ENCODE peak calls at places on chromosomes 6 and 20, in four cellular contexts. O is IMR-90, M is H9, W is H1. Q is an unnamed sample.

GRCh38 chr6:20279051-20279450 is 66.8 kb upstream of the MBOAT1 start:
- DNase-seq in W (no peak), M (no peak), O (no peak), Q (no peak)

GRCh38 chr6:35298625-35299140 is 1.1 kb downstream of the DEF6 start:
- DNase-seq in W (no peak), O (no peak), M (no peak), Q (no peak)

GRCh38 chr6:100203391-100203790 is 209.4 kb upstream of the MCHR2 start:
- DNase-seq in O (peak; percentile 97), W (no peak), M (no peak), Q (no peak)

GRCh38 chr20:57652865-57653545 is 32.8 kb upstream of the ZBP1 start:
- DNase-seq in M (peak; percentile 22), W (no peak), O (no peak), Q (no peak)

GRCh38 chr6:33672808-33673207 is 38.7 kb downstream of the UQCC2 start:
- DNase-seq in O (peak; percentile 95), M (peak; percentile 69), W (no peak), Q (peak; percentile 83)

GRCh38 chr6:11232177-11232967 is at the start of gene NEDD9:
- DNase-seq in W (peak; percentile 89), O (peak; percentile 97), M (peak; percentile 97), Q (peak; percentile 99)

GRCh38 chr20:52372169-52372568 is 180.6 kb upstream of the ZFP64 start:
- DNase-seq in M (no peak), O (no peak), W (no peak), Q (no peak)

GRCh38 chr6:143673638-143674037 is 4.1 kb upstream of the PHACTR2 start:
- DNase-seq in M (no peak), W (no peak), O (peak; percentile 77), Q (peak; percentile 91)

GRCh38 chr6:8990075-8990474 is 554.7 kb upstream of the SLC35B3 start:
- DNase-seq in M (no peak), W (no peak), O (no peak), Q (no peak)

GRCh38 chr6:106513813-106514212 is 115.5 kb downstream of the RTN4IP1 start:
- DNase-seq in W (no peak), M (no peak), O (no peak), Q (no peak)

GRCh38 chr20:56989516-56989915 is 276.9 kb downstream of the BMP7 start:
- DNase-seq in M (no peak), W (no peak), O (no peak), Q (no peak)

GRCh38 chr6:14270142-14270893 is 152.7 kb downstream of the CD83 start:
- DNase-seq in O (no peak), M (peak; percentile 10), W (peak; percentile 14), Q (no peak)

GRCh38 chr6:75024796-75025195 is 181.1 kb downstream of the COL12A1 start:
- DNase-seq in M (no peak), O (peak; percentile 72), W (no peak), Q (no peak)

GRCh38 chr6:133637874-133638273 is 251.0 kb upstream of the TCF21 start:
- DNase-seq in O (no peak), M (peak; percentile 26), W (no peak), Q (no peak)
- H3K56ac ChIP-seq in O (peak overlapping the region; percentile 42), M (no peak overlapping the region), W (no peak overlapping the region), Q (no peak overlapping the region)

GRCh38 chr6:43760799-43761168 is 9.2 kb upstream of the VEGFA start:
- DNase-seq in M (no peak), W (no peak), O (no peak), Q (no peak)
- H3K23ac ChIP-seq in M (no peak overlapping the region), W (no peak overlapping the region), O (no peak overlapping the region), Q (no peak overlapping the region)

GRCh38 chr6:2819115-2819514 is 22.5 kb downstream of the SERPINB1 start:
- DNase-seq in O (no peak), W (no peak), M (no peak), Q (no peak)
- H3K56ac ChIP-seq in O (no peak overlapping the region), W (no peak overlapping the region), M (no peak overlapping the region), Q (no peak overlapping the region)

GRCh38 chr20:49469060-49469459 is 13.4 kb downstream of the KCNB1 start:
- DNase-seq in M (no peak), W (no peak), O (no peak), Q (no peak)
- H3K23ac ChIP-seq in M (no peak overlapping the region), W (no peak overlapping the region), O (no peak overlapping the region), Q (no peak overlapping the region)

DNA sequence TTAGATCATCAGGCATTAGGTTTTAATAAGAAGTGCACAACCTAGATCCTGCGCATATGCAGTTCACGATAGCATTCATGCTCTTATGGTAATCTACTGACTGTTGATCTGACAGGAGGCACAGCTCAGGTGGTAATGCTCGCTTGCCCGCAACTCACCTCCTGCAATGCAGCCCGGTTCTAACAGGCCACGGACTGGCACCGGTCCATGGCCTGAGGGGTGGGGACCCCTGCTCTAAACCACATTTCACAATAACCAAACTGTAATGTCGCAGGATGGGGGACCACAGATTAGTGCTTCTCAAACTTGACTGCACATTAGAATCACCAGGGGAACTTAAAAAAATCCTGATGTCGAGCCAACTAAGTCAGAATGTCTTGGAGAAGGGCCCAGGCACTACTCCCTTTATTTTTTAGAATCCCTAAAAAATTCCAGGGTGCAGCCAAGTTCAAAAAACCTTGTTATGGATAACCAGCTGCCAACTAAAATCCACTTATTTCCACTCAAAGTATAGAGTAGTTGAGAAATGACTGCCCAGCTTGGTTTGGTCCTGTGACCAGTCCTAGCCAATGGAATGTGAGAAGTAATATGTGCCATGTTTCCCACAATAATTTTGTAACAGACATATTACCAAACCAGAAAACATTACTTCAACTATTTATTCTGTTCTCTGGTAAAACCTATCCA is 3.1 kb downstream of the SHPRH start:
- DNase-seq in M (no peak), W (no peak), O (peak; percentile 40), Q (no peak)
- H3K56ac ChIP-seq in M (no peak overlapping the region), W (no peak overlapping the region), O (no peak overlapping the region), Q (no peak overlapping the region)

DNA sequence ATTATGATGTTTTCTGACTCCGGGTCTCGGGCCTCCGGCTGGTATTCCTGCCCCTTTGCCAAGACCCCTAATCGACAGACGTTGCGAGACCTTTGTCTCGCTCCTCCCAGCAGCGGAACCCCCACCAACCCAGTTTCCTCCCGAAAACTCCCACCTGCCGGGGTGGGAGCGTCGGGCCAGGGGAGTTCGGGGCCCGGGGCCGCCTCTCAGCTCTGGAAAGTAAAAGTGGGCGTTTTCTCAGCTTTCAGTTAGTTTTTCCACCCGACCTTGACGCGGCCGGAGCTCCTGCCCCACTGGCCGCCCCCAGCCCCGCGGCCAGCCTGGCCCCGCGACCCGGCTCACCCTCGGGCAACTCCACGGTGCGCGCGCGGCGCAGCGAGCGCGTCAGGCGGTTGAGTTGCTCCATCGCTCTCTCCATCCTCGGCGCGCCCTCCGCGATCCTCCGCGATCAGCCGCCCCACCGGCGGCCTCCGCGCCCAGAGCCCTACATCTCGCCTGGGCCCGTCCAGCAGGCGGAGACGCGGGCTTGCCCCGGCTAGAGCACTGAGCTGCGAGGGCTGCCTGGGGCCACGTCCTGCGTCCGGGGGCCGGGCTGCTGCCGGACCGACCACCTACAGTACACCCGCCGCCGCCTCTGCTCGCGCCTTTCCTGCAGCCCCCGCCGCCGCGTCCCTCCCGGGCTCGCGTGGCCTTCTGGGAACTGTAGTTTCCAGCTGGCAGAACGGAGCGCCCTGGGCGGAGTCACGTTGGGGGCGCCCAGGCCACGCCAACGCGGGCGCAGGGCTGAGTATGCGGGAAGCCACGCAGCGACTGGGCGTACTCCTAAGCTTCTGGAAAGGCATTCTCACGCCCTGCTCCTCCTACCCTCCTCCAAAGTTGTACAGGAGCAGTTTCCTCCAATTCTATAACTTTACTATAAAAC is at the start of gene HACE1:
- DNase-seq in M (peak; percentile 95), O (peak; percentile 83), W (peak; percentile 95), Q (peak; percentile 96)
- H3K23ac ChIP-seq in M (no peak within 1 kb of the TSS), O (peak within 1 kb of the TSS; percentile 41), W (no peak within 1 kb of the TSS), Q (no peak within 1 kb of the TSS)

GRCh38 chr6:159715605-159716004 is 11.7 kb upstream of the WTAP start:
- DNase-seq in M (no peak), O (no peak), W (no peak), Q (no peak)

GRCh38 chr6:159713984-159714383 is 13.3 kb upstream of the WTAP start:
- DNase-seq in O (no peak), M (no peak), W (no peak), Q (no peak)

GRCh38 chr6:159714404-159714803 is 12.9 kb upstream of the WTAP start:
- DNase-seq in M (no peak), O (no peak), W (no peak), Q (no peak)

GRCh38 chr6:159716247-159717086 is 10.8 kb upstream of the WTAP start:
- DNase-seq in W (no peak), M (no peak), O (peak; percentile 98), Q (no peak)

GRCh38 chr6:159715168-159715567 is 12.1 kb upstream of the WTAP start:
- DNase-seq in W (no peak), M (no peak), O (no peak), Q (no peak)
- H3K56ac ChIP-seq in W (no peak overlapping the region), M (no peak overlapping the region), O (no peak overlapping the region), Q (no peak overlapping the region)

GRCh38 chr20:62775206-62775605 is 21.1 kb upstream of the MRGBP start:
- DNase-seq in M (no peak), W (no peak), O (no peak), Q (no peak)
- H3K23ac ChIP-seq in M (no peak overlapping the region), W (no peak overlapping the region), O (no peak overlapping the region), Q (no peak overlapping the region)

DNA sequence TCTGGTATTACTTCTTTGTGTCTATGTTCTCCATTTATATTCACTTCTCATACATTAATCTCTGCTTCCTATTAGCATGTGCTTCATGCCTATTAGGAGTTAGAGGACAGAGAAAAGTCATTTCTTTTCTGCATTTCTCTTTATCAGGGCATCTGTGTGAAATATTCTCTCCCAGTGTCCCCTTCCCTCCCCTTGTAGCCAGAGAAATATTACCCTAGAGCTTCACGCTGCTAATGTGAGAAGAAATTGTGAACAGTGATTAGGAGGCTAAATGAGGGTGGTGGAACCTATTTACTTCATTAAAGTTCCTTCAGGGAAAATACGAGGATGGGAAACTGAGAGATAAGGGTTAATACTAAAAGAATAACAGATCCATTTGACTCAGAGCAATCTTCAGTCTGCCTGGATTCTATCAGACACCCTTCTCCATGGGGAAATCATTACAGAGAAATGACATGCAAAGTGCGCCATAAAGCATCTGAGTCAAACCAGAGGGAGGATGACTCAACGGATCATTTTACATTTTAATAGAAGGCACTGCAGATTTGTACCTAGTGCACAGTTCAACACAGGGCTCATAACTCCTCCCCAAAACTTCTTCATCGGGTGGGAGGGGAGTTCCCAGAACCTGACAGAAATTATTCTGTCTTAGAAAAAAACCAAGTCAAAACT is 131.3 kb downstream of the GJA10 start:
- DNase-seq in W (no peak), O (peak; percentile 97), M (no peak), Q (no peak)
- H3K56ac ChIP-seq in W (no peak overlapping the region), O (no peak overlapping the region), M (no peak overlapping the region), Q (no peak overlapping the region)

GRCh38 chr6:79313254-79313653 is 78.8 kb upstream of the HMGN3 start:
- DNase-seq in M (no peak), O (no peak), W (no peak), Q (no peak)

GRCh38 chr6:79305020-79305419 is 70.5 kb upstream of the HMGN3 start:
- DNase-seq in O (no peak), W (no peak), M (no peak), Q (no peak)

GRCh38 chr6:79302341-79302740 is 67.9 kb upstream of the HMGN3 start:
- DNase-seq in M (no peak), W (no peak), O (no peak), Q (peak; percentile 54)

GRCh38 chr6:79307321-79308036 is 73.0 kb upstream of the HMGN3 start:
- DNase-seq in M (no peak), W (no peak), O (no peak), Q (no peak)
- H3K23ac ChIP-seq in M (no peak overlapping the region), W (no peak overlapping the region), O (no peak overlapping the region), Q (no peak overlapping the region)

Q was measured in mesendoderm.